ENCODE peak calls at places on chromosomes 16 and 17, in five cellular contexts. L is tibial nerve, W is neuronal stem cell, U is T-helper 17 cell, E is AG04450. T is an unnamed sample. For H3K9me3, the result is how much of the 10 kb centered on the place peaks cover.

GRCh38 chr17:55302407-55302787 is 37.6 kb downstream of the HLF start:
- DNase-seq in W (no peak), U (no peak), L (no peak), E (no peak), T (no peak)

GRCh38 chr16:77289331-77289809 is 90.2 kb downstream of the SYCE1L start:
- DNase-seq in L (no peak), U (no peak), E (no peak), W (no peak), T (no peak)

GRCh38 chr16:4404247-4404966 is 12.0 kb downstream of the CORO7 start:
- DNase-seq in E (no peak), W (no peak), U (no peak), L (peak), T (peak)

GRCh38 chr17:8375738-8376259 is 705 bp downstream of the KRABD2 start:
- DNase-seq in E (no peak), L (no peak), W (no peak), U (no peak), T (no peak)

GRCh38 chr16:10941127-10941933 is 938 bp downstream of the DEXI start:
- DNase-seq in L (no peak), W (no peak), U (no peak), E (no peak), T (no peak)

GRCh38 chr17:79664925-79665738 is 54.3 kb upstream of the RBFOX3 start:
- DNase-seq in U (no peak), W (no peak), E (no peak), L (peak), T (no peak)

GRCh38 chr16:71460246-71460645 is 1.8 kb downstream of the ZNF23 start:
- DNase-seq in U (no peak), L (no peak), W (no peak), E (peak), T (no peak)

GRCh38 chr17:4001048-4001590 is 36.9 kb upstream of the ATP2A3 start:
- DNase-seq in E (no peak), W (no peak), L (no peak), U (no peak), T (no peak)

GRCh38 chr17:64183815-64184397 is 54.0 kb upstream of the ERN1 start:
- DNase-seq in L (no peak), U (no peak), W (no peak), E (no peak), T (no peak)

GRCh38 chr17:82170412-82170961 is 42.2 kb downstream of the CCDC57 start:
- DNase-seq in E (no peak), U (no peak), W (no peak), L (peak), T (no peak)

GRCh38 chr17:47603830-47604229 is 45.9 kb upstream of the KPNB1 start:
- DNase-seq in L (no peak), E (no peak), W (no peak), U (no peak), T (no peak)

GRCh38 chr17:43945074-43945824 is 3.0 kb upstream of the PPY start:
- DNase-seq in W (no peak), E (no peak), L (no peak), U (no peak), T (no peak)

GRCh38 chr17:9018731-9019130 is 2.6 kb upstream of the NTN1 start:
- DNase-seq in W (no peak), E (no peak), L (no peak), U (no peak), T (no peak)

GRCh38 chr16:54015147-54015546 is 271.4 kb downstream of the IRX3 start:
- DNase-seq in U (no peak), E (no peak), W (no peak), L (no peak), T (no peak)

GRCh38 chr17:62616993-62617893 is 10.2 kb upstream of the MRC2 start:
- DNase-seq in L (no peak), U (no peak), E (no peak), W (peak), T (no peak)

GRCh38 chr17:27070836-27071235 is 223.1 kb upstream of the WSB1 start:
- DNase-seq in W (no peak), E (no peak), U (no peak), L (no peak), T (no peak)
- H3K9me3 ChIP-seq in W (under half), E (under half), U (under half), L (under half), T (under half)

DNA sequence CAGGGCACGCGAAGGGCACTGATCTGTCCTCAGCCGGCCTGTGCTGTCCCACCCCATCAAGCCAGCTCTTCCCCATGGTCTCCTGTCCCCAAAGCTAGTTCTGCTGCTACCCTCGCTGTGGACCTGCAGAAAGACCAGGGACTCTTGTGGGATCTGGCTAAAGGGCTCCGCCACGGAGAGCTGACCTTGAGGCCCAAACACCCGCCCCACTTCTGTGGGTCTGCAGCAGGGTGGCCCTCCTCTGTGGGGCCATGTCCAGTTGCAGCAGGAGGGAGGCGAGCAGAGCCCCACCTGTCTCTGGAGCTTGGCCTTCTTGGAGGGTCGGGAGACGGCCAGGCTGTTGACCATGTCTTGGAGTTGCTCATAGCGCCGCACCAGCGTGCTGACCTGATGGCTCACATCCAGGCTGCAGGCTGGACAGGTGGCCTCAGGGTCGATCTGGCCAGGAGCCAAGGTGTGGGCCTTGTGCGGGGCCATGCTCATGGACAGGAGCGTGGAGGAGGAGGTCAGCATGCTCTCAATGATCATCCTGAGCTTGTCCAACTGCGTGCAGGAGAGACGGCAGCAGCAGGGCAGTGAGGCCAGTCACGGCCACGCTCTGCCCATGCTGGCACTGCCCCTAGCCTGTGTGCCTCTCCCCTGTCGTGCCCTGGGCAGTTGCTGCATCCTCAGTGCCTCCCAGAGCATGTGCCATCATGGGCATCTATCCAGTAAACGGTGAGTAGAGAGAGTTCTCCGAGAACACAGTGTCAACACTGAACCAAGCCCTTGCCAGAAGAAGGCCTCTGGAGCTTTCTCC is 16.6 kb downstream of the UBALD2 start:
- DNase-seq in W (no peak), U (no peak), L (no peak), E (no peak), T (no peak)
- H3K9me3 ChIP-seq in W (under half), U (under half), L (under half), E (under half), T (under half)

DNA sequence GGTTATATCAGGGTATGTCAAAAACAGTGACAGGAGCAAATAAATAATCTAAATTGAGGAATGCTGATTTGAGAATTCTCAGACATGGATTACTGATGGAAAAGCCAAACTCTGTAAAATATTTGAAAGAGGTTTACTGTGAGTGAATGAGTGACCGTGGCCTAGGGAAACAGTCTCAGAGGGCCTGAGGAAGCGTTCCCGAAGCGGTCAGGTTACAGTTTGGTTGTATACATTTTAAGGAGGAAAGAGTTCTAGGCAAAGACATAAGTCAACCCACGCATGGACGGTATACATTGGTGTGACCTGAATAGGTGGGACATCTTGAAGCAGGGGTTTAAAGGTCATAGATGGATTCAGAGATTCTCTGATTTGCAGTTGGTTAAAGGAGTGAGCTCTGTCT is 771.7 kb downstream of the KCNJ18 start:
- DNase-seq in U (no peak), L (no peak), E (no peak), W (no peak), T (no peak)
- H3K9me3 ChIP-seq in U (under half), L (under half), E (half or more), W (under half), T (under half)

DNA sequence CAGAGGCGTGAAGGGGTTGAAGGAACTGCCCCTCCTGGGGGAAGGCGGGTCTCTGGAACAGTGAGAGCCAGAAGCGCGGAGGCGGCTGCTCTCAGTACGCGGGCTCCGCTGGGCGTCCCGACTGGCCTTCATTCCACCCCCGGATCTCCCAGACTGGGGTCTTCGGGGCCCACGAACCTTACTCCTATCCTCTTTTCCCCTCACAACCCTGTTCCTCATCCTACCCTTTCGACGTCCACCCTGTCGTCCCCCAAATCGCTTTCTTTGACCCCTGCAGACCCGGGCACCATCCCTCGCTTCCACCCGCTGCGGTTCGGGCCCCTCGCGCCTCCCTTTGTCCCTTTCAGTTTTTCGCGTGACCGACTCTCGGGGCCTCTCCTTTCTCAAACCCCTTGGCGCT is 2114.6 kb downstream of the TP53TG3F start:
- DNase-seq in E (no peak), W (no peak), U (no peak), L (no peak), T (no peak)
- H3K9me3 ChIP-seq in E (half or more), W (half or more), U (under half), L (under half), T (under half)